ENCODE peak calls at places on chromosomes 5 and 9, in nine cellular contexts. W, M, H, N, G, L, V, U and I are unnamed samples.

GRCh38 chr9:76153902-76154629 is 240.2 kb downstream of the RFK start:
- DNase-seq in W (no peak), V (no peak), L (no peak), H (no peak), U (no peak), G (no peak), M (no peak), N (no peak), I (no peak)

GRCh38 chr5:135130526-135131215 is 96.6 kb upstream of the PITX1 start:
- DNase-seq in M (peak; percentile 28), V (no peak), W (peak; percentile 40), H (no peak), G (no peak), N (no peak), U (no peak), L (no peak), I (no peak)

GRCh38 chr9:81314525-81314924 is 374.8 kb downstream of the TLE1 start:
- DNase-seq in W (no peak), U (no peak), L (no peak), N (no peak), M (no peak), V (no peak), G (no peak), H (no peak), I (no peak)

GRCh38 chr5:170179626-170180025 is 53.2 kb upstream of the C5orf58 start:
- DNase-seq in U (no peak), L (no peak), W (no peak), H (no peak), G (no peak), V (no peak), N (no peak), M (no peak), I (no peak)

GRCh38 chr9:136608331-136609159 is 54.2 kb upstream of the EGFL7 start:
- DNase-seq in L (no peak), W (no peak), U (no peak), G (no peak), N (no peak), V (no peak), M (no peak), H (no peak), I (no peak)

GRCh38 chr9:88577256-88577655 is 42.3 kb downstream of the NXNL2 start:
- DNase-seq in W (no peak), V (no peak), N (no peak), U (no peak), L (no peak), M (no peak), G (no peak), H (no peak), I (no peak)

GRCh38 chr5:115872447-115872846 is 30.7 kb downstream of the AP3S1 start:
- DNase-seq in W (no peak), M (no peak), G (no peak), V (no peak), L (no peak), H (no peak), U (no peak), N (no peak), I (no peak)

GRCh38 chr5:135439426-135440205 is 7.5 kb downstream of the DCANP1 start:
- DNase-seq in H (no peak), G (no peak), V (no peak), N (peak; percentile 12), U (no peak), L (no peak), W (no peak), M (no peak), I (no peak)

GRCh38 chr9:69877852-69878507 is 57.4 kb downstream of the CFAP95 start:
- DNase-seq in W (peak; percentile 52), N (no peak), U (peak; percentile 43), L (peak; percentile 53), M (peak; percentile 76), V (no peak), H (peak; percentile 22), G (peak; percentile 11), I (peak; percentile 54)

GRCh38 chr5:174553556-174553955 is 170.8 kb upstream of the MSX2 start:
- DNase-seq in L (no peak), G (no peak), V (peak; percentile 76), W (no peak), M (no peak), N (no peak), H (no peak), U (no peak), I (no peak)

GRCh38 chr5:59328801-59329296 is 564.7 kb downstream of the PDE4D start:
- DNase-seq in M (no peak), G (no peak), W (peak; percentile 50), V (peak; percentile 83), L (peak; percentile 85), N (no peak), H (no peak), U (no peak), I (peak; percentile 35)

GRCh38 chr5:180467028-180467427 is 27.2 kb upstream of the CNOT6 start:
- DNase-seq in U (no peak), N (no peak), M (peak; percentile 58), W (no peak), V (peak; percentile 35), H (no peak), L (no peak), G (no peak), I (peak; percentile 54)

GRCh38 chr5:95727764-95728191 is 3.4 kb upstream of the RHOBTB3 start:
- DNase-seq in W (no peak), G (peak; percentile 31), N (no peak), H (no peak), U (peak; percentile 18), M (peak; percentile 22), L (no peak), V (peak; percentile 82), I (peak; percentile 44)

GRCh38 chr5:116830079-116830478 is 255.5 kb upstream of the SEMA6A start:
- DNase-seq in V (no peak), M (no peak), N (no peak), G (no peak), U (no peak), H (no peak), W (no peak), L (no peak), I (no peak)

GRCh38 chr9:121154782-121155181 is 46.9 kb downstream of the RAB14 start:
- DNase-seq in U (no peak), G (no peak), W (peak; percentile 34), N (no peak), L (no peak), M (no peak), H (peak; percentile 46), V (peak; percentile 66), I (peak; percentile 31)

GRCh38 chr5:148179234-148179824 is 11.0 kb downstream of the SPINK14 start:
- DNase-seq in U (peak; percentile 64), H (peak; percentile 48), G (peak; percentile 12), N (no peak), M (peak; percentile 70), W (peak; percentile 63), L (peak; percentile 78), V (peak; percentile 48), I (peak; percentile 69)

GRCh38 chr9:77456829-77457437 is 191.2 kb downstream of the GNA14 start:
- DNase-seq in G (peak; percentile 76), U (peak; percentile 82), H (peak; percentile 89), W (peak; percentile 91), V (peak; percentile 74), L (peak; percentile 93), M (peak; percentile 91), N (peak; percentile 90), I (peak; percentile 91)

GRCh38 chr9:87537625-87538024 is 40.0 kb downstream of the DAPK1 start:
- DNase-seq in H (no peak), W (no peak), N (peak; percentile 12), G (no peak), V (no peak), U (no peak), L (no peak), M (no peak), I (no peak)

GRCh38 chr9:109473329-109473728 is 24.8 kb downstream of the PTPN3 start:
- DNase-seq in W (no peak), L (no peak), V (no peak), M (no peak), H (no peak), G (no peak), U (no peak), N (no peak), I (no peak)

GRCh38 chr9:132877447-132877817 is 652 bp downstream of the AK8 start:
- DNase-seq in V (no peak), M (no peak), N (no peak), H (no peak), G (no peak), L (no peak), U (no peak), W (no peak), I (no peak)
- H2AFZ ChIP-seq in V (peak overlapping the region; percentile 100), M (peak overlapping the region; percentile 94), N (no peak overlapping the region), H (no peak overlapping the region), G (peak overlapping the region; percentile 98), L (peak overlapping the region; percentile 99), U (no peak overlapping the region), W (peak overlapping the region; percentile 99), I (peak overlapping the region; percentile 100)

GRCh38 chr9:93058357-93059096 is at the start of gene SUSD3:
- DNase-seq in H (peak; percentile 39), U (peak; percentile 54), N (peak; percentile 89), G (peak; percentile 97), W (no peak), L (peak; percentile 32), M (no peak), V (peak; percentile 13), I (peak; percentile 91)
- H2AFZ ChIP-seq in H (peak within 1 kb of the TSS; percentile 61), U (no peak within 1 kb of the TSS), N (no peak within 1 kb of the TSS), G (no peak within 1 kb of the TSS), W (peak within 1 kb of the TSS; percentile 65), L (no peak within 1 kb of the TSS), M (no peak within 1 kb of the TSS), V (peak within 1 kb of the TSS; percentile 41), I (peak within 1 kb of the TSS; percentile 66)

DNA sequence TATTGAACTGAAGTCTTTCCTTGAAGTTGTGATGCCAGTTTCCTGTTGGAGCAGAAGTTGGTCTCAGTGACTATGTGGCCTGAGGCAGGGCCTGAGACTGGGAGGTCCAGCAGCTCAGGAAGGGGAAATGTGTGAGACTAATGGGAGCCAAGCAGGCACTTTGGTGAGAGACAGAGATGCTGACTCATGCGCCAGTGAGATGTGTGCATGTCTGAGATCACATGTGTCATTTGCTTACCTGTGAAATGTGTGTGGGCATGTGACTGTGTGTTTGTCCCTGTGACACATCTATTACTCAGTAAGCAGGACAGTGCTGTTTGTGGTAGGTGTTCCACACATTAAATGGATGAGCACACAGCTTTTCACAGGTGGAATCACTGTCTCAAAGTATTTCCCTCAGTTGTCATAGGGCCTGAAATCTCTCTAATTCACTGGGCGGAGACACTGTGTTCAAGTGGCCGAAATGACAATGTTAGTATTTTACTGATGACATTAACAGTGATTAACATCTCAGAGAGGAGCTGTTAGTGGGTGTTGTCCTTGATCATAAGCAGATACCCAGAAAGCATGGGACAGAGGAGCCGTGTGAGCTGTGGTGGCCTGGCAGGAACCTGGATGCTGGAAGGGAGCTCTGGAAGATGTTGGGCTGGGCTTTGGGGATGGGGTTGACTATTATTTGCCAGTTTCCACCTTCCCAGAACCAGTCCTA is 7.4 kb downstream of the NPR2 start:
- DNase-seq in G (peak; percentile 40), M (peak; percentile 87), L (peak; percentile 78), H (no peak), V (peak; percentile 53), U (peak; percentile 25), W (peak; percentile 76), N (no peak), I (peak; percentile 53)
- H2AFZ ChIP-seq in G (no peak overlapping the region), M (no peak overlapping the region), L (no peak overlapping the region), H (no peak overlapping the region), V (no peak overlapping the region), U (no peak overlapping the region), W (no peak overlapping the region), N (no peak overlapping the region), I (no peak overlapping the region)

DNA sequence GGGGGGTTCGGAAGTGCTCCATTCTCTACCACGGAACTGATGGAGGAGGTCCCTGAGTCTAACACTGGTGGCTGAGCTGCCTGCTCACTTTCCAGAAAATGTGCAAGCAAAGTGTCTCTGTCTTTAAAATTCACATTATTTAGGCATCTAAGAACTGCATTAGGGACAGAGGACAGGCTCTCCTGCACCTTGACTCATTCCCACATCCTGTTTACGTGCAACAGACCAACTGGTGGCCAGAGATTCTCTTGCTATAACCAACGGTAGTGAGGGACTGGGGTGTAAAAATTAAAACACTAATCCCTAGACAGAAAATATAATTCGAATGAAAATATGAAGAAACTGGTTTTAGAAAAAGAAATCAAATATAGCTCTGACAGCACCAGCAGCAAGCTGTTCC is 320.9 kb downstream of the IRX2 start:
- DNase-seq in M (no peak), G (no peak), V (no peak), U (no peak), N (no peak), W (no peak), L (no peak), H (no peak), I (no peak)
- H2AFZ ChIP-seq in M (no peak overlapping the region), G (no peak overlapping the region), V (no peak overlapping the region), U (no peak overlapping the region), N (no peak overlapping the region), W (no peak overlapping the region), L (no peak overlapping the region), H (no peak overlapping the region), I (no peak overlapping the region)